ENCODE peak calls at places on chromosomes 13 and 19, in five cellular contexts. I is pancreas, S is cardiac muscle cell, P is body of pancreas, O is left lung. K is an unnamed sample.

GRCh38 chr13:88840085-88840484 is 1168.9 kb downstream of the SLITRK5 start:
- DNase-seq in I (no peak), S (no peak), P (no peak), O (no peak), K (no peak)

GRCh38 chr19:19372656-19373416 is 32.6 kb upstream of the GATAD2A start:
- DNase-seq in I (no peak), S (no peak), P (peak; percentile 52), O (peak; percentile 87), K (peak; percentile 30)

GRCh38 chr19:40241809-40242384 is 15.4 kb upstream of the CCNP start:
- DNase-seq in I (no peak), S (no peak), P (peak; percentile 22), O (peak; percentile 66), K (no peak)

GRCh38 chr13:99150575-99151370 is 49.9 kb upstream of the UBAC2 start:
- DNase-seq in I (no peak), S (no peak), P (no peak), O (no peak), K (no peak)

GRCh38 chr19:54916822-54917221 is 10.9 kb downstream of the NCR1 start:
- DNase-seq in I (no peak), S (no peak), P (no peak), O (no peak), K (no peak)

GRCh38 chr13:45325806-45326205 is 15.2 kb downstream of the TPT1 start:
- DNase-seq in I (no peak), S (peak; percentile 84), P (peak; percentile 71), O (no peak), K (no peak)

GRCh38 chr13:108903613-108904012 is 274.2 kb downstream of the MYO16 start:
- DNase-seq in I (no peak), S (no peak), P (no peak), O (no peak), K (no peak)

GRCh38 chr13:75366380-75367280 is 115.3 kb downstream of the TBC1D4 start:
- DNase-seq in I (no peak), S (no peak), P (no peak), O (no peak), K (no peak)

GRCh38 chr13:46288570-46289259 is 77.0 kb downstream of the LRRC63 start:
- DNase-seq in I (no peak), S (peak; percentile 69), P (no peak), O (no peak), K (no peak)

GRCh38 chr13:110265341-110265681 is 41.6 kb downstream of the COL4A1 start:
- DNase-seq in I (no peak), S (no peak), P (no peak), O (no peak), K (no peak)

GRCh38 chr19:6811906-6812305 is 39.4 kb downstream of the VAV1 start:
- DNase-seq in I (no peak), S (no peak), P (no peak), O (no peak), K (no peak)

GRCh38 chr19:33864311-33864850 is 67.7 kb downstream of the KCTD15 start:
- DNase-seq in I (no peak), S (no peak), P (peak; percentile 38), O (no peak), K (no peak)

GRCh38 chr19:27775395-27775794 is 1437.6 kb downstream of the UQCRFS1 start:
- DNase-seq in I (no peak), S (no peak), P (no peak), O (no peak), K (no peak)

GRCh38 chr19:11261431-11261901 is 858 bp downstream of the DOCK6 start:
- DNase-seq in I (peak; percentile 74), S (no peak), P (no peak), O (no peak), K (no peak)

GRCh38 chr19:45213031-45213430 is 32.2 kb downstream of the EXOC3L2 start:
- DNase-seq in I (peak; percentile 57), S (no peak), P (no peak), O (no peak), K (no peak)

GRCh38 chr13:48403929-48404328 is 9.0 kb downstream of the LPAR6 start:
- DNase-seq in I (no peak), S (no peak), P (no peak), O (no peak), K (no peak)

GRCh38 chr13:85651440-85651839 is 147.8 kb downstream of the SLITRK6 start:
- DNase-seq in I (no peak), S (no peak), P (no peak), O (peak; percentile 11), K (no peak)

DNA sequence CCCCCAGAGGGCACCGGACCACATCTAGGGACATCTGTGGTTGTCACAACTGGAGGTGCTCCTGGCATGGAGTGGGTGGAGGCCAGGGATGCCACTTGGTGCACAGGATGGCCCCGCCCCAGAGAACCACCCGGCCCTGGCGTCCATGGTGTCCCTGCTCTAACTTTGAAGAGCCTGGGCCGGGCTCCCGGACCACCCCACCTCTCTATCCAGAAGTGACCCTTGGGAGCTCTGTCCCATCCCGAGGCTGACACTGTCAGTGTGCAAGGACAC is 22.9 kb upstream of the MYDGF start:
- DNase-seq in I (no peak), S (no peak), P (no peak), O (no peak), K (no peak)
- H3K27ac ChIP-seq in I (no peak overlapping the region), S (no peak overlapping the region), P (no peak overlapping the region), O (no peak overlapping the region), K (no peak overlapping the region)

GRCh38 chr19:38247126-38247525 is 9.0 kb downstream of the PPP1R14A start:
- DNase-seq in I (no peak), S (no peak), P (no peak), O (no peak), K (no peak)
- H3K27ac ChIP-seq in I (no peak overlapping the region), S (no peak overlapping the region), P (no peak overlapping the region), O (no peak overlapping the region), K (no peak overlapping the region)

GRCh38 chr19:42467437-42467760 is 24.7 kb upstream of the CXCL17 start:
- DNase-seq in I (no peak), S (no peak), P (no peak), O (no peak), K (no peak)
- H3K27ac ChIP-seq in I (no peak overlapping the region), S (no peak overlapping the region), P (no peak overlapping the region), O (peak overlapping the region; percentile 57), K (no peak overlapping the region)

GRCh38 chr19:8250596-8250995 is 41.4 kb downstream of the CERS4 start:
- DNase-seq in I (no peak), S (no peak), P (no peak), O (no peak), K (no peak)

GRCh38 chr19:8248348-8249328 is 39.5 kb downstream of the CERS4 start:
- DNase-seq in I (no peak), S (no peak), P (no peak), O (no peak), K (no peak)

GRCh38 chr19:8252922-8253589 is 43.9 kb downstream of the CERS4 start:
- DNase-seq in I (peak; percentile 89), S (peak; percentile 88), P (peak; percentile 85), O (peak; percentile 96), K (peak; percentile 81)

GRCh38 chr19:8253678-8254077 is 44.5 kb downstream of the CERS4 start:
- DNase-seq in I (peak; percentile 36), S (no peak), P (no peak), O (no peak), K (no peak)

DNA sequence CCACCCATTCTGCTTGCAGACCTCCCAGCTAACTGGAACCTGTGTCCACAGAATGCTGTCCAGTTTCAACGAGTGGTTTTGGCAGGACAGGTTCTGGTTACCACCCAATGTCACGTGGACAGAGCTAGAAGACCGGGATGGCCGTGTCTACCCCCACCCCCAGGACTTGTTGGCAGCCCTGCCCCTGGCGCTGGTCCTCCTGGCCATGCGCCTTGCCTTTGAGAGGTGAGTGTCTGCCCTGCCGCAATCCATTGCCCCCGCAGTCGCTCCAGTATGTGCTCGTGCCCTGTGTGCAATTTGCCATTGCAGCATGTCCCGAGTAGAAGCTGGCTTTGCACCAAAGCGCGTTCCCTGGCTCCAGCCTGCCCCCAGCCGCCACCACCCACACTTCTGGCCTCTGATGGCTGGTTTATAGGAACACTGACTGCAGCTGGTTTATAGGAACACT is 41.9 kb downstream of the CERS4 start:
- DNase-seq in I (peak; percentile 89), S (no peak), P (peak; percentile 85), O (peak; percentile 86), K (no peak)
- H3K27ac ChIP-seq in I (peak overlapping the region; percentile 41), S (peak overlapping the region; percentile 43), P (peak overlapping the region; percentile 43), O (no peak overlapping the region), K (no peak overlapping the region)

DNA sequence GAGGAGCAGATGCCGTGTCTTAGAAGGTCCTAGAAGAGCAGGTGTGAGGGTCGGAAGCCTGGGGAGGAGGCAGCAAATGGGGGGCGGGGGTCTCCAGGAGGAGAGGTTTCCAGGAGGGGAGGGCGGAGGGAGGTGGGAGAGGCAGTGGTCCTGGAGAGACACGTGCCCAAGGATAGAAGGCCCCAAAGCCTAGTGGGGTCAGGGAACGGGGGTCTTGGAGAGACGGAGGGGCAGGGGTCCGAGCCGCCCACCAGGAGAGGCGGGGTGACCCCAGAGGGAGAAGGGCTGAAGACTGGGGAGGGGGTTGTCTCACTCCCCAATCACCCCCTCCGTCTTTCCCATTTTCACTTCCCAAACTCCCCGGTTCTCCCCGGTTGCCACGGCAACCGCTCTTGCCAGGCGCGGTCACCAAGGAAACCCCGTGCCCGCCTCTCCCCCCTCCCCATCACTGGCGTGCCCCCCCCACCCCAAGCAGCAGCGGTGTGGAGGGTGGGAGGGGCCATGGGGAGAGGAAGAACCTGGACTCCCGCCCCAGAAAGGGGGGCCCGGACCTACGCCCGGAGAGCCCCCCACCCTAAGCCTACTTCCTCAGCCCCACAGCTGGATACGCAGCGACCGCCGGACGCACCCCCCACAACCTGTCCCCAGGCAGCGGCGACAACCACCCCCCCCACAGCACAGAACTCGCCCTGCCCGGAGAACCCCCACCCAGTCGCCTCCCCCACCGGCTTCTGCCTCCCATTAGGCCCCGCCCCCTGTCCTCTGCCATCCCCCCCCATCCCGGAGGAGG is 988 bp downstream of the LRRC4B start:
- DNase-seq in I (no peak), S (no peak), P (no peak), O (peak; percentile 34), K (no peak)
- H3K27ac ChIP-seq in I (no peak overlapping the region), S (no peak overlapping the region), P (no peak overlapping the region), O (no peak overlapping the region), K (no peak overlapping the region)

GRCh38 chr19:37361994-37362393 is 8.9 kb upstream of the ZNF527 start:
- DNase-seq in I (no peak), S (no peak), P (no peak), O (no peak), K (no peak)
- H3K27ac ChIP-seq in I (no peak overlapping the region), S (peak overlapping the region; percentile 30), P (no peak overlapping the region), O (no peak overlapping the region), K (no peak overlapping the region)

GRCh38 chr13:41546372-41547252 is 89.3 kb downstream of the RGCC start:
- DNase-seq in I (no peak), S (no peak), P (no peak), O (no peak), K (no peak)
- H3K27ac ChIP-seq in I (peak overlapping the region; percentile 23), S (no peak overlapping the region), P (peak overlapping the region; percentile 43), O (peak overlapping the region; percentile 41), K (no peak overlapping the region)

GRCh38 chr19:32457540-32457939 is 52.0 kb downstream of the DPY19L3 start:
- DNase-seq in I (no peak), S (no peak), P (no peak), O (no peak), K (no peak)
- H3K27ac ChIP-seq in I (no peak overlapping the region), S (no peak overlapping the region), P (no peak overlapping the region), O (no peak overlapping the region), K (no peak overlapping the region)